ENCODE peak calls at places on chromosome 14, in nine cellular contexts. One of them, this sample, is unnamed.

GRCh38 chr14:89166650-89167049 is 250.4 kb downstream of the FOXN3 start:
- DNase-seq in posterior vena cava: no peak
- DNase-seq in right lobe of liver: no peak
- DNase-seq in HuH-7: no peak
- DNase-seq in coronary artery: no peak
- DNase-seq in germinal center: no peak
- DNase-seq in lung microvascular endothelial cell: no peak
- DNase-seq in stimulated activated CD8-positive, alpha-beta memory T cell treated with anti-CD3 and anti-CD28 coated beads, Interleukin-4, amount 100 ng/mL, for 24 hours: no peak
- DNase-seq in WTC11: no peak
- DNase-seq in this sample: no peak

GRCh38 chr14:88849717-88850116 is 25.3 kb downstream of the TTC8 start:
- DNase-seq in HuH-7: no peak
- DNase-seq in WTC11: no peak
- DNase-seq in stimulated activated CD8-positive, alpha-beta memory T cell treated with anti-CD3 and anti-CD28 coated beads, Interleukin-4, amount 100 ng/mL, for 24 hours: no peak
- DNase-seq in posterior vena cava: no peak
- DNase-seq in coronary artery: no peak
- DNase-seq in lung microvascular endothelial cell: no peak
- DNase-seq in right lobe of liver: no peak
- DNase-seq in germinal center: no peak
- DNase-seq in this sample: no peak

GRCh38 chr14:101462726-101463565 is 98.3 kb upstream of the DIO3 start:
- DNase-seq in lung microvascular endothelial cell: no peak
- DNase-seq in stimulated activated CD8-positive, alpha-beta memory T cell treated with anti-CD3 and anti-CD28 coated beads, Interleukin-4, amount 100 ng/mL, for 24 hours: no peak
- DNase-seq in coronary artery: peak; percentile 40
- DNase-seq in germinal center: no peak
- DNase-seq in posterior vena cava: peak; percentile 66
- DNase-seq in HuH-7: no peak
- DNase-seq in right lobe of liver: no peak
- DNase-seq in WTC11: no peak
- DNase-seq in this sample: no peak

GRCh38 chr14:69543341-69544249 is 31.1 kb downstream of the CCDC177 start:
- DNase-seq in lung microvascular endothelial cell: no peak
- DNase-seq in coronary artery: no peak
- DNase-seq in HuH-7: no peak
- DNase-seq in stimulated activated CD8-positive, alpha-beta memory T cell treated with anti-CD3 and anti-CD28 coated beads, Interleukin-4, amount 100 ng/mL, for 24 hours: peak; percentile 5
- DNase-seq in posterior vena cava: peak; percentile 87
- DNase-seq in right lobe of liver: peak; percentile 57
- DNase-seq in germinal center: no peak
- DNase-seq in WTC11: no peak
- DNase-seq in this sample: peak; percentile 76

GRCh38 chr14:60179296-60179924 is 14.2 kb upstream of the DHRS7 start:
- DNase-seq in lung microvascular endothelial cell: peak; percentile 14
- DNase-seq in germinal center: no peak
- DNase-seq in HuH-7: no peak
- DNase-seq in right lobe of liver: no peak
- DNase-seq in stimulated activated CD8-positive, alpha-beta memory T cell treated with anti-CD3 and anti-CD28 coated beads, Interleukin-4, amount 100 ng/mL, for 24 hours: no peak
- DNase-seq in WTC11: no peak
- DNase-seq in coronary artery: no peak
- DNase-seq in posterior vena cava: no peak
- DNase-seq in this sample: no peak

GRCh38 chr14:56487090-56487667 is 92.4 kb upstream of the TMEM260 start:
- DNase-seq in right lobe of liver: no peak
- DNase-seq in coronary artery: no peak
- DNase-seq in posterior vena cava: no peak
- DNase-seq in stimulated activated CD8-positive, alpha-beta memory T cell treated with anti-CD3 and anti-CD28 coated beads, Interleukin-4, amount 100 ng/mL, for 24 hours: no peak
- DNase-seq in HuH-7: no peak
- DNase-seq in germinal center: no peak
- DNase-seq in lung microvascular endothelial cell: peak; percentile 55
- DNase-seq in WTC11: no peak
- DNase-seq in this sample: no peak

GRCh38 chr14:54207476-54207875 is 189.3 kb upstream of the CDKN3 start:
- DNase-seq in right lobe of liver: no peak
- DNase-seq in HuH-7: no peak
- DNase-seq in lung microvascular endothelial cell: no peak
- DNase-seq in posterior vena cava: no peak
- DNase-seq in germinal center: no peak
- DNase-seq in WTC11: no peak
- DNase-seq in coronary artery: no peak
- DNase-seq in stimulated activated CD8-positive, alpha-beta memory T cell treated with anti-CD3 and anti-CD28 coated beads, Interleukin-4, amount 100 ng/mL, for 24 hours: no peak
- DNase-seq in this sample: no peak

GRCh38 chr14:96130854-96131253 is 73.8 kb upstream of the BDKRB2 start:
- DNase-seq in germinal center: no peak
- DNase-seq in WTC11: no peak
- DNase-seq in HuH-7: no peak
- DNase-seq in stimulated activated CD8-positive, alpha-beta memory T cell treated with anti-CD3 and anti-CD28 coated beads, Interleukin-4, amount 100 ng/mL, for 24 hours: no peak
- DNase-seq in right lobe of liver: no peak
- DNase-seq in posterior vena cava: no peak
- DNase-seq in lung microvascular endothelial cell: no peak
- DNase-seq in coronary artery: no peak
- DNase-seq in this sample: no peak

GRCh38 chr14:77372304-77372841 is 4.5 kb downstream of the TMED8 start:
- DNase-seq in germinal center: peak; percentile 62
- DNase-seq in WTC11: no peak
- DNase-seq in HuH-7: no peak
- DNase-seq in posterior vena cava: no peak
- DNase-seq in stimulated activated CD8-positive, alpha-beta memory T cell treated with anti-CD3 and anti-CD28 coated beads, Interleukin-4, amount 100 ng/mL, for 24 hours: no peak
- DNase-seq in right lobe of liver: no peak
- DNase-seq in lung microvascular endothelial cell: no peak
- DNase-seq in coronary artery: no peak
- DNase-seq in this sample: no peak

GRCh38 chr14:61213930-61214329 is 67.2 kb downstream of the TMEM30B start:
- DNase-seq in coronary artery: no peak
- DNase-seq in WTC11: no peak
- DNase-seq in right lobe of liver: no peak
- DNase-seq in HuH-7: no peak
- DNase-seq in lung microvascular endothelial cell: no peak
- DNase-seq in germinal center: no peak
- DNase-seq in posterior vena cava: no peak
- DNase-seq in stimulated activated CD8-positive, alpha-beta memory T cell treated with anti-CD3 and anti-CD28 coated beads, Interleukin-4, amount 100 ng/mL, for 24 hours: no peak
- DNase-seq in this sample: no peak

GRCh38 chr14:81449114-81449513 is 49.0 kb upstream of the STON2 start:
- DNase-seq in right lobe of liver: no peak
- DNase-seq in lung microvascular endothelial cell: peak; percentile 90
- DNase-seq in coronary artery: no peak
- DNase-seq in stimulated activated CD8-positive, alpha-beta memory T cell treated with anti-CD3 and anti-CD28 coated beads, Interleukin-4, amount 100 ng/mL, for 24 hours: no peak
- DNase-seq in WTC11: no peak
- DNase-seq in germinal center: no peak
- DNase-seq in HuH-7: no peak
- DNase-seq in posterior vena cava: no peak
- DNase-seq in this sample: no peak

GRCh38 chr14:92792885-92793284 is 1.2 kb upstream of the GOLGA5 start:
- DNase-seq in lung microvascular endothelial cell: peak; percentile 55
- DNase-seq in coronary artery: no peak
- DNase-seq in posterior vena cava: no peak
- DNase-seq in germinal center: no peak
- DNase-seq in stimulated activated CD8-positive, alpha-beta memory T cell treated with anti-CD3 and anti-CD28 coated beads, Interleukin-4, amount 100 ng/mL, for 24 hours: no peak
- DNase-seq in HuH-7: no peak
- DNase-seq in WTC11: no peak
- DNase-seq in right lobe of liver: no peak
- DNase-seq in this sample: no peak

GRCh38 chr14:91996951-91997371 is 42.9 kb downstream of the TRIP11 start:
- DNase-seq in WTC11: no peak
- DNase-seq in right lobe of liver: no peak
- DNase-seq in germinal center: peak; percentile 40
- DNase-seq in coronary artery: no peak
- DNase-seq in lung microvascular endothelial cell: peak; percentile 64
- DNase-seq in HuH-7: peak; percentile 6
- DNase-seq in posterior vena cava: no peak
- DNase-seq in stimulated activated CD8-positive, alpha-beta memory T cell treated with anti-CD3 and anti-CD28 coated beads, Interleukin-4, amount 100 ng/mL, for 24 hours: no peak
- DNase-seq in this sample: no peak

GRCh38 chr14:55846852-55847471 is 267.0 kb downstream of the KTN1 start:
- DNase-seq in right lobe of liver: no peak
- DNase-seq in coronary artery: no peak
- DNase-seq in HuH-7: no peak
- DNase-seq in WTC11: no peak
- DNase-seq in germinal center: no peak
- DNase-seq in posterior vena cava: peak; percentile 85
- DNase-seq in lung microvascular endothelial cell: no peak
- DNase-seq in stimulated activated CD8-positive, alpha-beta memory T cell treated with anti-CD3 and anti-CD28 coated beads, Interleukin-4, amount 100 ng/mL, for 24 hours: no peak
- DNase-seq in this sample: no peak

GRCh38 chr14:37637341-37637740 is 41.9 kb downstream of the TTC6 start:
- DNase-seq in posterior vena cava: no peak
- DNase-seq in coronary artery: no peak
- DNase-seq in right lobe of liver: no peak
- DNase-seq in HuH-7: no peak
- DNase-seq in stimulated activated CD8-positive, alpha-beta memory T cell treated with anti-CD3 and anti-CD28 coated beads, Interleukin-4, amount 100 ng/mL, for 24 hours: no peak
- DNase-seq in germinal center: no peak
- DNase-seq in lung microvascular endothelial cell: no peak
- DNase-seq in WTC11: no peak
- DNase-seq in this sample: no peak

GRCh38 chr14:75306917-75307699 is 28.5 kb downstream of the FOS start:
- DNase-seq in coronary artery: peak; percentile 62
- DNase-seq in stimulated activated CD8-positive, alpha-beta memory T cell treated with anti-CD3 and anti-CD28 coated beads, Interleukin-4, amount 100 ng/mL, for 24 hours: no peak
- DNase-seq in HuH-7: no peak
- DNase-seq in posterior vena cava: no peak
- DNase-seq in WTC11: no peak
- DNase-seq in germinal center: peak; percentile 51
- DNase-seq in right lobe of liver: no peak
- DNase-seq in lung microvascular endothelial cell: peak; percentile 38
- DNase-seq in this sample: peak; percentile 21